ENCODE peak calls at places on chromosomes 2 and 18, in five cellular contexts. W is kidney tubule cell; V is stimulated activated CD8-positive, alpha-beta memory T cell treated with anti-CD3 and anti-CD28 coated beads, Interleukin-4, amount 100 ng/mL, for 4 hours; Z is AG08396; M is HS-5. G is an unnamed sample.

GRCh38 chr2:233247744-233248143 is 3.7 kb upstream of the ATG16L1 start:
- DNase-seq in M (peak), Z (no peak), V (peak), W (peak), G (peak)

GRCh38 chr2:121974919-121975654 is 219.6 kb downstream of the TSN start:
- DNase-seq in Z (peak), M (peak), V (no peak), W (peak), G (peak)

GRCh38 chr2:205688417-205689200 is 6.3 kb downstream of the NRP2 start:
- DNase-seq in M (no peak), W (no peak), V (no peak), Z (no peak), G (no peak)

GRCh38 chr2:63866009-63866709 is 24.5 kb downstream of the UGP2 start:
- DNase-seq in Z (no peak), M (no peak), V (no peak), W (no peak), G (no peak)

GRCh38 chr2:69741281-69742169 is at the start of gene ANXA4:
- DNase-seq in W (peak), M (peak), V (no peak), Z (peak), G (no peak)

GRCh38 chr2:45612741-45613140 is 1.7 kb upstream of the SRBD1 start:
- DNase-seq in Z (no peak), M (no peak), V (no peak), W (no peak), G (no peak)

GRCh38 chr2:76633522-76633921 is 888.7 kb downstream of the LRRTM4 start:
- DNase-seq in Z (no peak), M (no peak), W (no peak), V (no peak), G (no peak)

GRCh38 chr2:46873632-46874068 is 42.0 kb downstream of the MCFD2 start:
- DNase-seq in W (peak), M (peak), Z (peak), V (no peak), G (peak)

GRCh38 chr18:24051256-24051947 is 36.8 kb downstream of the TTC39C start:
- DNase-seq in V (no peak), M (peak), W (peak), Z (no peak), G (no peak)

GRCh38 chr2:157839162-157839801 is 36.8 kb downstream of the ACVR1 start:
- DNase-seq in V (no peak), M (no peak), Z (no peak), W (peak), G (no peak)

GRCh38 chr2:104982111-104982510 is 55.8 kb upstream of the MRPS9 start:
- DNase-seq in W (no peak), Z (no peak), V (no peak), M (no peak), G (no peak)

GRCh38 chr2:144376926-144377325 is 143.0 kb downstream of the ZEB2 start:
- DNase-seq in V (no peak), Z (no peak), M (no peak), W (no peak), G (no peak)

G was measured in kidney epithelial cell.